ENCODE peak calls at places on chromosomes 3 and 15, in four cellular contexts. C is mesendoderm, N is H1, V is IMR-90. E is an unnamed sample.

GRCh38 chr15:92020765-92021164 is 167.3 kb downstream of the SLCO3A1 start:
- DNase-seq in C (no peak), N (no peak), V (peak; percentile 55), E (no peak)

GRCh38 chr3:32856901-32857507 is 39.2 kb downstream of the TRIM71 start:
- DNase-seq in C (no peak), N (no peak), V (no peak), E (no peak)

GRCh38 chr3:153221748-153222162 is 59.7 kb downstream of the RAP2B start:
- DNase-seq in C (peak; percentile 78), N (no peak), V (peak; percentile 99), E (no peak)

GRCh38 chr15:58549780-58550064 is 117.9 kb downstream of the LIPC start:
- DNase-seq in C (no peak), N (no peak), V (no peak), E (no peak)

GRCh38 chr3:155393316-155393715 is 99.8 kb upstream of the STRIT1 start:
- DNase-seq in C (no peak), N (no peak), V (no peak), E (no peak)

GRCh38 chr15:93111451-93111850 is 22.4 kb upstream of the RGMA start:
- DNase-seq in C (no peak), N (no peak), V (no peak), E (no peak)

GRCh38 chr3:136078421-136079364 is 113.2 kb downstream of the PPP2R3A start:
- DNase-seq in C (no peak), N (no peak), V (peak; percentile 38), E (no peak)

GRCh38 chr3:46915297-46915822 is 37.8 kb downstream of the PTH1R start:
- DNase-seq in C (no peak), N (no peak), V (no peak), E (no peak)

GRCh38 chr3:23258110-23258509 is 55.0 kb downstream of the UBE2E2 start:
- DNase-seq in C (peak; percentile 13), N (no peak), V (peak; percentile 53), E (no peak)

GRCh38 chr3:31562525-31562924 is 29.8 kb downstream of the STT3B start:
- DNase-seq in C (peak; percentile 90), N (peak; percentile 43), V (no peak), E (peak; percentile 88)

GRCh38 chr3:426056-426455 is 229.5 kb downstream of the CHL1 start:
- DNase-seq in C (peak; percentile 37), N (no peak), V (no peak), E (no peak)

GRCh38 chr3:45915518-45916231 is 27.6 kb upstream of the CXCR6 start:
- DNase-seq in C (peak; percentile 8), N (no peak), V (peak; percentile 94), E (no peak)

GRCh38 chr15:32698773-32699390 is 18.9 kb upstream of the GREM1 start:
- DNase-seq in C (peak; percentile 38), N (no peak), V (peak; percentile 29), E (no peak)

GRCh38 chr15:67164811-67165652 is 89.4 kb downstream of the AAGAB start:
- DNase-seq in C (peak; percentile 89), N (no peak), V (peak; percentile 70), E (peak; percentile 87)

GRCh38 chr15:85871545-85871944 is 76.8 kb upstream of the KLHL25 start:
- DNase-seq in C (no peak), N (no peak), V (no peak), E (no peak)

GRCh38 chr3:194275721-194276120 is 75.4 kb downstream of the CPN2 start:
- DNase-seq in C (no peak), N (no peak), V (no peak), E (peak; percentile 41)

GRCh38 chr15:92541197-92542190 is 114.1 kb downstream of the FAM174B start:
- DNase-seq in C (no peak), N (no peak), V (no peak), E (no peak)

GRCh38 chr3:179852117-179852886 is 184.4 kb downstream of the PEX5L start:
- DNase-seq in C (peak; percentile 66), N (no peak), V (peak; percentile 92), E (peak; percentile 46)

GRCh38 chr15:27743078-27743477 is 356.0 kb downstream of the OCA2 start:
- DNase-seq in C (no peak), N (no peak), V (no peak), E (no peak)

GRCh38 chr15:95024388-95024787 is 793.0 kb downstream of the MCTP2 start:
- DNase-seq in C (peak; percentile 78), N (no peak), V (peak; percentile 59), E (no peak)

GRCh38 chr3:138260636-138261035 is 69.0 kb downstream of the NME9 start:
- DNase-seq in C (no peak), N (no peak), V (no peak), E (no peak)

GRCh38 chr15:60346653-60347052 is 51.1 kb downstream of the ANXA2 start:
- DNase-seq in C (no peak), N (no peak), V (no peak), E (no peak)

GRCh38 chr3:98329392-98330124 is 24.1 kb upstream of the OR5K4 start:
- DNase-seq in C (peak; percentile 86), N (no peak), V (peak; percentile 51), E (peak; percentile 73)

GRCh38 chr3:23418026-23418425 is 214.9 kb downstream of the UBE2E2 start:
- DNase-seq in C (no peak), N (no peak), V (no peak), E (no peak)

GRCh38 chr3:70021267-70021666 is 21.7 kb downstream of the SAMMSON start:
- DNase-seq in C (no peak), N (no peak), V (no peak), E (no peak)

GRCh38 chr3:11136116-11136515 is 18.2 kb upstream of the HRH1 start:
- DNase-seq in C (no peak), N (no peak), V (peak; percentile 61), E (no peak)
- H2AK5ac ChIP-seq in C (no peak overlapping the region), N (no peak overlapping the region), V (peak overlapping the region; percentile 96), E (no peak overlapping the region)

DNA sequence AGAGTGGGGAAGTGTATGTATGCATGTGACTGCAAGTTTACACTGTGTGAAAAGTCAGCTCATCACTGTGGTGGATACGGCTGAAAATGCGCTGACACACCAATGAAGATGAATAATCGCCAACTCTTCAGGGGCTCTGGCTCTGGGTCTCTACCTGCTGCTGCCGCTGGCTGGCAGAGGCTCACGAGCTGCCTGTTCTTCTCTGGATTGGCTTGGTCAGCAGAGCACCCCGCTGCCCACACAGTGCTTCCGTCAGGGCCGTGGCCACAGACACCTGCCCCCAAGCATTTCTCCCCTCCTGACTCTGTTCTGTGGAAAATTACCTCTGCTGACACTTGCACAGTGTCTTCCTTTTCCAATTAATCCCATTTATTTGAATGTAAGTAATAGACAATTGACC is 215.5 kb downstream of the GAP43 start:
- DNase-seq in C (no peak), N (no peak), V (no peak), E (no peak)
- H4K5ac ChIP-seq in C (no peak overlapping the region), N (no peak overlapping the region), V (no peak overlapping the region), E (no peak overlapping the region)

DNA sequence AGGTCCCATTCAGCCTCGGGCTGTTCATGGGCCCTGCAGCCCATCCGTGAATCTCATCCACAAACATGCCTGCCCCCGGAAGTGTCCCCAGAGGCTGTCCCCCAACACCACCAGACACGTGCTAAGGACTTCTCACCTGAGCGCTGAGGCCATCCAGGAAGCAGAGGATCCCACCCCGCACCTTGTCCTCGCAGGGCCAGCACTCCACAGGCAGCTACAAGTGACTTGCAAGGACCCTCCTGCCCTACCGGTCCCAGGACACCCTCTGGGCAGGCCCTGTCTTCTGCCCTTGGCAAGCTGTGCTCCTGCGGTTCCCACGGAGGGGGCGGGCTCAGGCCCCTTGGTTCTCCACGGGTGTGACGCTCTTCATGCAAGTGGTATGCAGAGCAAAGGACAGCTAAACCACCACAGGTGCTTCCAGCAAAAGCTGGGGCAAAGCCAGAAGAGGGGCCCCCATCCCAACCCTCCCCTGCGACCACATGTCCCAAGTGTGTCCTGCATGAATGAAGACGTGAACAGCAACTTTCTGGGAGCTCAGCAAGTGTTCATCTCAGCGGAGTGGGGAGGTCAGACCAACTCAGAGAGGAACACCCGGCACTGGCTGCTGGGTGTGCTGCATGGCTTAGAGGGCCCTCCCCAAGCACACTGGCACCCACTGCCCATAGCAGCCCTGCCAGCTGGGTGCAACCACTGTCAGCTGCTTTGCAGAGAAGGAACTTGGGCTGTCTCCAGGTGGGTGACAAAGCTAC is 145.8 kb downstream of the NUP210 start:
- DNase-seq in C (no peak), N (no peak), V (no peak), E (no peak)
- H2AK5ac ChIP-seq in C (no peak overlapping the region), N (no peak overlapping the region), V (no peak overlapping the region), E (no peak overlapping the region)

GRCh38 chr15:76962337-76963013 is 30.9 kb downstream of the RCN2 start:
- DNase-seq in C (no peak), N (no peak), V (no peak), E (no peak)

GRCh38 chr15:76967067-76967466 is 27.9 kb upstream of the PSTPIP1 start:
- DNase-seq in C (no peak), N (no peak), V (no peak), E (no peak)

GRCh38 chr15:76964157-76964556 is 30.8 kb upstream of the PSTPIP1 start:
- DNase-seq in C (peak; percentile 60), N (no peak), V (peak; percentile 32), E (no peak)

GRCh38 chr15:76963596-76963995 is 31.3 kb upstream of the PSTPIP1 start:
- DNase-seq in C (peak; percentile 66), N (no peak), V (no peak), E (peak; percentile 63)

GRCh38 chr15:76961277-76962010 is 29.9 kb downstream of the RCN2 start:
- DNase-seq in C (peak; percentile 28), N (no peak), V (no peak), E (no peak)
- H4K5ac ChIP-seq in C (no peak overlapping the region), N (no peak overlapping the region), V (no peak overlapping the region), E (no peak overlapping the region)

DNA sequence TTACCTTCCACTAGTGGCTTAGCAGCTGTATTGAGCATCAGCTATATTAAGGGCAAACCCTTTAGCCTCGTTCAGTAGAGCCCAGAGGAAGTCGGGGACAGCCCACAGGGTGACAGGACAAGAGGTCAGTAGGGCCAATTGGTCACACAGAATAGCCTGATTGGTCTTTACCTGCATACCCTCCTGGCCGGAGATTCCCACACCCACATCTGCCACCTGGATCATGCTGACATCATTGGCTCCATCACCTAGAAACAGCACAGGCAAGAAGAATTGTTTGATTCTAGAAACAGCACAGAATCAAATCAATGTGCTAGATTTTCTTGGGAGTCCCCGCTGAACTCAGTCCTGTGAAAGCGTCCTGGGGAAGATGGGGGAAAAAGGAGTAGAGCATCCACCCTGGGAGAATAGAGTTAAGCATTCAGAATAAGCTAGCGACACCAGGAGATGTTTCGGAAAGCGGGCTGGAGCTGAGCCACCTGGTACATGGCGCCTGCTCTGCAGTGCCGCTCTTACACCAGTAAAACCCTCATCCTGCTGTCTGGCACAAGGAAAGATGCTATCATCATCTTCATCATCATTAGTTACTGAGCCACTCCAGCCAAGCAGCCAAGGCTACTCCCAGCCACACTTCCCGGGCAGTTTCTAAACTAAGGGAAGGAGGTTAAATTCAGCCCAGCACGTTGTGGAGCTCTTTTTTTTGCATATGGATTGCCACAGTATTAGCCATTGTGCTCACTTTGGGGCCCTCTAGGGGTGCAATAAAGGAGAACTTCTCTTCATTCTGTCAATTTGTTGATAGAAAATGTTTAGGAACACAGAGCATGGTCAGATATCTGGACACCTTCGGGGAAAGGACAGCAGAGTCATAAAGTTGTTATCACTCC is 171.3 kb downstream of the ATP10A start:
- DNase-seq in C (peak; percentile 42), N (no peak), V (peak; percentile 31), E (no peak)
- H2AK5ac ChIP-seq in C (no peak overlapping the region), N (no peak overlapping the region), V (no peak overlapping the region), E (no peak overlapping the region)